ENCODE peak calls at places on chromosomes 1 and 21, in eight cellular contexts. A is NCI-H1092 treated with DMSO at 0.1 percent for 48 hours, M is H54, I is iPS DF 6.9, H is bronchial epithelial cell, Y is nephron progenitor cell, P is hypothalamus, U is astrocyte of the cerebellum. L is an unnamed sample.

GRCh38 chr1:224592636-224593579 is 23.2 kb upstream of the CNIH3 start:
- DNase-seq in A (no peak), M (peak; percentile 48), I (no peak), H (peak; percentile 63), Y (no peak), P (no peak), U (peak; percentile 95), L (no peak)

GRCh38 chr1:6599141-6599975 is 3.3 kb downstream of the KLHL21 start:
- DNase-seq in A (no peak), M (no peak), I (no peak), H (peak; percentile 86), Y (no peak), P (no peak), U (no peak), L (no peak)

GRCh38 chr1:67888208-67888607 is 54.9 kb upstream of the GNG12 start:
- DNase-seq in A (no peak), M (no peak), I (no peak), H (no peak), Y (no peak), P (no peak), U (no peak), L (no peak)

GRCh38 chr1:111723091-111723806 is 15.9 kb downstream of the INKA2 start:
- DNase-seq in A (no peak), M (no peak), I (no peak), H (no peak), Y (no peak), P (no peak), U (no peak), L (no peak)

GRCh38 chr21:39900491-39900890 is 33.3 kb downstream of the PCP4 start:
- DNase-seq in A (no peak), M (no peak), I (no peak), H (no peak), Y (no peak), P (no peak), U (no peak), L (peak; percentile 14)

GRCh38 chr1:95012389-95012788 is 60.4 kb downstream of the ALG14 start:
- DNase-seq in A (no peak), M (no peak), I (no peak), H (no peak), Y (no peak), P (no peak), U (peak; percentile 83), L (no peak)

GRCh38 chr1:246703581-246703980 is 20.6 kb upstream of the SCCPDH start:
- DNase-seq in A (no peak), M (no peak), I (no peak), H (no peak), Y (no peak), P (no peak), U (no peak), L (no peak)

GRCh38 chr1:104238991-104239390 is 489.3 kb downstream of the AMY1C start:
- DNase-seq in A (peak; percentile 17), M (no peak), I (no peak), H (no peak), Y (peak; percentile 48), P (no peak), U (no peak), L (no peak)

GRCh38 chr1:116424863-116425262 is 51.8 kb downstream of the ATP1A1 start:
- DNase-seq in A (no peak), M (no peak), I (no peak), H (no peak), Y (no peak), P (no peak), U (no peak), L (peak; percentile 29)

GRCh38 chr1:64935551-64936158 is 30.7 kb downstream of the JAK1 start:
- DNase-seq in A (no peak), M (no peak), I (no peak), H (no peak), Y (no peak), P (no peak), U (no peak), L (no peak)

GRCh38 chr1:97632776-97633175 is 288.1 kb downstream of the DPYD start:
- DNase-seq in A (no peak), M (no peak), I (no peak), H (peak; percentile 3), Y (no peak), P (no peak), U (no peak), L (no peak)

GRCh38 chr1:159040206-159040605 is 30.5 kb downstream of the IFI16 start:
- DNase-seq in A (no peak), M (no peak), I (no peak), H (no peak), Y (no peak), P (no peak), U (no peak), L (no peak)

GRCh38 chr1:45752441-45753052 is 2.1 kb upstream of the IPP start:
- DNase-seq in A (no peak), M (no peak), I (no peak), H (peak; percentile 56), Y (no peak), P (no peak), U (no peak), L (no peak)

GRCh38 chr1:92923664-92924063 is 37.6 kb downstream of the DIPK1A start:
- DNase-seq in A (no peak), M (no peak), I (no peak), H (no peak), Y (no peak), P (no peak), U (no peak), L (no peak)

GRCh38 chr1:40708750-40709099 is 17.2 kb downstream of the NFYC start:
- DNase-seq in A (peak; percentile 96), M (peak; percentile 56), I (peak; percentile 45), H (peak; percentile 87), Y (peak; percentile 23), P (no peak), U (peak; percentile 78), L (no peak)

GRCh38 chr1:15188145-15188544 is 34.6 kb downstream of the TMEM51 start:
- DNase-seq in A (no peak), M (no peak), I (no peak), H (no peak), Y (peak; percentile 25), P (no peak), U (no peak), L (no peak)

GRCh38 chr1:185349556-185349955 is 32.5 kb upstream of the IVNS1ABP start:
- DNase-seq in A (no peak), M (no peak), I (no peak), H (no peak), Y (no peak), P (no peak), U (peak; percentile 29), L (no peak)

GRCh38 chr1:228275435-228276342 is 67.8 kb downstream of the OBSCN start:
- DNase-seq in A (peak; percentile 62), M (no peak), I (peak; percentile 68), H (peak; percentile 77), Y (peak; percentile 93), P (peak; percentile 37), U (peak; percentile 29), L (peak; percentile 98)

GRCh38 chr1:226979115-226979516 is 39.0 kb downstream of the COQ8A start:
- DNase-seq in A (no peak), M (no peak), I (no peak), H (no peak), Y (no peak), P (no peak), U (no peak), L (no peak)

GRCh38 chr1:232183802-232184201 is 446.1 kb downstream of the SIPA1L2 start:
- DNase-seq in A (no peak), M (no peak), I (no peak), H (peak; percentile 52), Y (no peak), P (no peak), U (no peak), L (no peak)

GRCh38 chr1:172476218-172476811 is 32.4 kb upstream of the PIGC start:
- DNase-seq in A (no peak), M (no peak), I (no peak), H (peak; percentile 99), Y (no peak), P (no peak), U (no peak), L (no peak)